ENCODE peak calls at places on chromosome 16, in seven cellular contexts. Z, O, A, B, T, Y and W are unnamed samples.
A peak's percentile ranks its signal among the peaks of the same experiment; 100 is the strongest.

GRCh38 chr16:81313731-81314602 is 795 bp upstream of the GAN start:
- DNase-seq in Z (no peak), A (peak; percentile 65), T (peak; percentile 43), B (no peak), Y (peak; percentile 58), O (no peak), W (no peak)

GRCh38 chr16:86882586-86883280 is 304.4 kb downstream of the FOXL1 start:
- DNase-seq in Z (no peak), A (no peak), B (no peak), Y (no peak), T (no peak), O (no peak), W (no peak)

GRCh38 chr16:56195151-56195550 is 3.9 kb downstream of the GNAO1 start:
- DNase-seq in Y (no peak), T (no peak), B (no peak), Z (no peak), O (no peak), A (no peak), W (peak; percentile 80)

GRCh38 chr16:19236561-19236960 is 49.0 kb upstream of the CLEC19A start:
- DNase-seq in O (no peak), Z (no peak), A (peak; percentile 58), Y (no peak), B (no peak), T (no peak), W (no peak)

GRCh38 chr16:70388281-70388680 is 41.6 kb downstream of the DDX19A start:
- DNase-seq in Y (no peak), A (no peak), T (no peak), O (no peak), Z (no peak), B (no peak), W (no peak)

GRCh38 chr16:28999577-28999976 is 14.7 kb downstream of the LAT start:
- DNase-seq in B (no peak), Z (no peak), O (no peak), T (no peak), Y (no peak), A (no peak), W (no peak)

GRCh38 chr16:89154390-89155183 is 17.0 kb upstream of the CDH15 start:
- DNase-seq in B (no peak), T (no peak), A (no peak), O (no peak), Z (no peak), Y (no peak), W (no peak)

GRCh38 chr16:18832021-18832420 is 30.7 kb upstream of the ARL6IP1 start:
- DNase-seq in Y (no peak), T (no peak), O (no peak), Z (no peak), B (no peak), A (no peak), W (no peak)

GRCh38 chr16:85125570-85126382 is 13.5 kb upstream of the CIBAR2 start:
- DNase-seq in Z (no peak), B (no peak), T (no peak), Y (no peak), O (no peak), A (no peak), W (no peak)

GRCh38 chr16:81635336-81635947 is 143.6 kb upstream of the PLCG2 start:
- DNase-seq in B (no peak), Z (no peak), T (no peak), O (no peak), A (no peak), Y (no peak), W (no peak)

GRCh38 chr16:67571981-67572431 is 9.7 kb downstream of the CTCF start:
- DNase-seq in T (no peak), B (no peak), O (no peak), A (no peak), Y (no peak), Z (no peak), W (no peak)

GRCh38 chr16:86316967-86317616 is 193.2 kb upstream of the FOXF1 start:
- DNase-seq in Z (no peak), B (no peak), T (no peak), O (no peak), A (no peak), Y (no peak), W (no peak)

GRCh38 chr16:54407596-54407995 is 121.0 kb upstream of the IRX3 start:
- DNase-seq in A (no peak), T (no peak), O (no peak), Y (no peak), B (no peak), Z (no peak), W (no peak)

GRCh38 chr16:56506941-56507340 is 12.9 kb downstream of the BBS2 start:
- DNase-seq in A (no peak), Y (no peak), B (no peak), T (no peak), O (no peak), Z (no peak), W (peak; percentile 4)

GRCh38 chr16:79171504-79172240 is 428.9 kb downstream of the MAF start:
- DNase-seq in O (no peak), Y (no peak), T (peak; percentile 38), A (no peak), Z (no peak), B (no peak), W (no peak)

GRCh38 chr16:12300946-12301500 is 324.5 kb downstream of the SNX29 start:
- DNase-seq in T (no peak), Z (no peak), A (no peak), Y (no peak), B (no peak), O (no peak), W (no peak)

GRCh38 chr16:12300490-12300889 is 324.0 kb downstream of the SNX29 start:
- DNase-seq in Y (no peak), Z (no peak), B (no peak), A (no peak), T (no peak), O (no peak), W (no peak)

GRCh38 chr16:12305847-12306246 is 329.3 kb downstream of the SNX29 start:
- DNase-seq in O (no peak), Y (no peak), Z (no peak), T (no peak), A (no peak), B (no peak), W (no peak)

GRCh38 chr16:12305081-12305596 is 328.6 kb downstream of the SNX29 start:
- DNase-seq in O (no peak), A (no peak), Y (no peak), T (no peak), Z (no peak), B (no peak), W (no peak)

GRCh38 chr16:12303649-12304048 is 327.1 kb downstream of the SNX29 start:
- DNase-seq in Z (no peak), B (no peak), A (no peak), Y (no peak), T (no peak), O (no peak), W (no peak)
- TF ChIP-seq JUND in Z (no peak), B (no peak), A (no peak), Y (no peak), T (no peak), O (no peak), W (no peak)

GRCh38 chr16:4244881-4245280 is 3.0 kb upstream of the SRL start:
- DNase-seq in Y (no peak), T (no peak), B (no peak), A (no peak), O (no peak), Z (no peak), W (no peak)

GRCh38 chr16:4245400-4245799 is 3.5 kb upstream of the SRL start:
- DNase-seq in B (no peak), O (no peak), T (no peak), A (no peak), Y (no peak), Z (no peak), W (no peak)

GRCh38 chr16:4244254-4244812 is 2.5 kb upstream of the SRL start:
- DNase-seq in O (no peak), T (no peak), Z (no peak), A (no peak), B (no peak), Y (no peak), W (peak; percentile 97)

GRCh38 chr16:4249546-4249945 is 7.7 kb upstream of the SRL start:
- DNase-seq in T (no peak), O (no peak), A (no peak), B (no peak), Z (no peak), Y (no peak), W (no peak)

DNA sequence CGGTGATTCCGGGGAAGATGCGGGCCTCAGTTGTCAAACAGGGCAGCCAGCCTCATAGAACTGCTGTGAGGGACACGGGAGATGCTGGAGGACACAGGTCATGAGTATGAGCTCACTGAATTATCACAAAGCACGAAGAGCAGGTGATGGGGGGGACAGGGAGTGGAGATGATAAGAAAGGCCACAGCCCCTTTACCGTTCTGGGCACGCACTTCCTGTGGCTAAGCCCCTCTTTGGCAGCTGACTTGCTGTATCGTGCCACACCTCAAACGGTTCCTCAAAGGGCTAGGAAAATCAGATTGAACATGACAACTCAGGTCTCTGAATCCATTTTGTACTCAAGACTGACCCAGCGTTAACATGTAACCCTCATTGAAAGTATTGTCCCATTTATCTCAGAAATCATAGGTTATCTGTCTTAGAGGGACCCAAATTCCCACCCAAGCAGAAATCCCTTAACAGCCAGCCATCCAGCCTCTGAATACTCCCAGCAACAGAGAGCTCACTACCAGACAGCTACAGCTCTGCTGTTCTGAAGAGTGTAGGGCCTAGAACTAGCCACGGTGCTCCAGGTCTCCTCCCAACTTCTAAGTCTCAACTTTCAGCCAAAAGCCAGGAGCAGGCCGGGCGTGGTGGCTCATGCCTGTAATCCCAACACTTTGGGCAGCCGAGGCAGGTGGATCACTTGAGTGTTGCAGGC is 5.0 kb upstream of the SRL start:
- DNase-seq in Y (no peak), A (no peak), T (no peak), Z (no peak), B (no peak), O (no peak), W (no peak)
- TF ChIP-seq JUND in Y (no peak), A (no peak), T (no peak), Z (no peak), B (no peak), O (peak; percentile 26), W (no peak)

DNA sequence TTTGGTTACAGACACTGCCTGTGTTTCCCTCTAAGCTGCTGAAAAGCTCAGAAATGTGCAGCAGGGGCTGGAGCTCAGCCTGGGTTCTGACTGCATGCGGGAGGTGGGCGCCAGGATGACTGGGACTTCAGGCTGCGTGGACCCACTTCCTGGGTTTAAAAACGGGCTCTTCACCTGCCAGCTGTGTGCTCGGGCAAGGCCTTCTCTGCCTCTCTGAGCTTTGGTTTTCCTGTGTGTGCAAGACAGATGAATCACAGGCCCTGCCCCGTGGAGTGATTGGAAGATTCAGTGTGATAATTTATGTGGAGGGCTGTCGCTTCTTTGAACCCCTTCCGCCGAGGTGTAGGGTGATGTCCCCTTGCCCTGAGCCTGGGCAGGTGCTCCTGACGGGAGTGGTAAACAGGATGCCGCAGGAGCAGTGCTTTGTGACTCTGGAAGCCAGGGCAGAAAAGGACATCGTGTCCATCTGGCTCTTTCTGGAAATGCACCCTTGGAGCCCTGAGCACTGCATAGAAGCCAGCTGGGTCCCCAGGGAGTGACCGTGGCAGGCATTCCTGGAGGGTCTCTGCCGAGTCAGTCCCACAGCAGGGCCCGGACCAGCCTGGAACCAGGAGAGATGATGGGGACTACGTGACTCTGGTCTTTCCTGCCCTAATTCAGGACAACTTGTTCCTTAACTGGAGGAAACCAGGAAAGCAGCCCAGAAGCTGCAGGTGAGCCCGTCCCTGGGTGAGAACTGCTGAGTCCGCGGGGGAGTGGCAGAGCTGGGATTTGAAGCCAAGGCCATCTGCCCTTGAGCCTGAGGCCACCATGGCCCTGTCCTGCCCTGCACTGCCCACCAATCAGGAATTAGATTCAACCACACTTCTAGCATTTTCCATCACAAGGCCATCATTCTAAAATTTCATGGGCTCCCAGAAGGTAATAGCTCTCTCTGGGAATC is 28.5 kb upstream of the SLC7A5 start:
- DNase-seq in B (no peak), Z (no peak), T (no peak), Y (no peak), A (no peak), O (no peak), W (no peak)
- TF ChIP-seq JUND in B (no peak), Z (no peak), T (no peak), Y (no peak), A (no peak), O (no peak), W (no peak)

GRCh38 chr16:16071631-16072244 is 122.3 kb downstream of the ABCC1 start:
- DNase-seq in B (no peak), O (no peak), A (peak; percentile 67), Z (no peak), T (no peak), Y (no peak), W (no peak)
- TF ChIP-seq JUND in B (no peak), O (no peak), A (no peak), Z (no peak), T (no peak), Y (no peak), W (no peak)